ENCODE peak calls at places on chromosome 22, in eight cellular contexts. S, H, F, I, E, D, P and Q are unnamed samples.
A peak's percentile ranks its signal among the peaks of the same experiment; 100 is the strongest.

GRCh38 chr22:30248484-30248883 is 1.9 kb upstream of the LIF start:
- DNase-seq in S (no peak), H (no peak), F (no peak), I (no peak), E (no peak), D (no peak), P (no peak), Q (no peak)

GRCh38 chr22:21754523-21755128 is 19.0 kb upstream of the YPEL1 start:
- DNase-seq in S (no peak), H (no peak), F (no peak), I (no peak), E (peak; percentile 69), D (no peak), P (peak; percentile 31), Q (no peak)

GRCh38 chr22:19604711-19605268 is 80.6 kb upstream of the CLDN5 start:
- DNase-seq in S (no peak), H (no peak), F (no peak), I (no peak), E (no peak), D (no peak), P (no peak), Q (no peak)

GRCh38 chr22:49678137-49678841 is 149.4 kb downstream of the BRD1 start:
- DNase-seq in S (no peak), H (no peak), F (no peak), I (no peak), E (no peak), D (no peak), P (no peak), Q (peak; percentile 42)

GRCh38 chr22:19042285-19043110 is 79.7 kb downstream of the DGCR2 start:
- DNase-seq in S (no peak), H (peak; percentile 28), F (no peak), I (no peak), E (peak; percentile 30), D (no peak), P (no peak), Q (no peak)

GRCh38 chr22:21972293-21972779 is 10.3 kb downstream of the TOP3B start:
- DNase-seq in S (peak; percentile 41), H (no peak), F (no peak), I (no peak), E (no peak), D (no peak), P (no peak), Q (peak; percentile 43)

GRCh38 chr22:50215297-50216049 is 14.7 kb downstream of the SELENOO start:
- DNase-seq in S (no peak), H (no peak), F (no peak), I (no peak), E (peak; percentile 58), D (no peak), P (no peak), Q (no peak)

GRCh38 chr22:19019679-19020032 is 83.6 kb upstream of the PRODH start:
- DNase-seq in S (no peak), H (no peak), F (no peak), I (no peak), E (no peak), D (no peak), P (no peak), Q (no peak)

GRCh38 chr22:19543970-19544708 is 19.9 kb upstream of the CLDN5 start:
- DNase-seq in S (no peak), H (no peak), F (no peak), I (no peak), E (no peak), D (no peak), P (no peak), Q (no peak)

GRCh38 chr22:28815101-28815500 is 14.7 kb upstream of the XBP1 start:
- DNase-seq in S (no peak), H (no peak), F (no peak), I (no peak), E (peak; percentile 14), D (no peak), P (no peak), Q (no peak)

GRCh38 chr22:24706050-24706449 is 68.5 kb downstream of the PIWIL3 start:
- DNase-seq in S (no peak), H (no peak), F (no peak), I (no peak), E (no peak), D (no peak), P (no peak), Q (no peak)

GRCh38 chr22:30240541-30241417 is 5.8 kb downstream of the LIF start:
- DNase-seq in S (no peak), H (no peak), F (no peak), I (no peak), E (no peak), D (no peak), P (no peak), Q (no peak)

GRCh38 chr22:50146440-50147228 is 23.9 kb upstream of the PANX2 start:
- DNase-seq in S (peak; percentile 61), H (peak; percentile 52), F (peak; percentile 62), I (no peak), E (peak; percentile 82), D (no peak), P (peak; percentile 65), Q (no peak)

GRCh38 chr22:40196628-40197027 is 18.9 kb downstream of the TNRC6B start:
- DNase-seq in S (no peak), H (no peak), F (no peak), I (no peak), E (no peak), D (no peak), P (no peak), Q (no peak)

GRCh38 chr22:31680764-31681624 is 19.0 kb upstream of the PISD start:
- DNase-seq in S (peak; percentile 44), H (no peak), F (no peak), I (no peak), E (no peak), D (no peak), P (no peak), Q (no peak)

GRCh38 chr22:20994902-20995241 is 7.0 kb downstream of the THAP7 start:
- DNase-seq in S (no peak), H (no peak), F (no peak), I (no peak), E (no peak), D (no peak), P (no peak), Q (no peak)

GRCh38 chr22:25172153-25172552 is 27.5 kb upstream of the CRYBB3 start:
- DNase-seq in S (no peak), H (no peak), F (no peak), I (no peak), E (no peak), D (no peak), P (no peak), Q (no peak)

GRCh38 chr22:33921576-33922181 is 1.4 kb upstream of the LARGE1 start:
- DNase-seq in S (peak; percentile 9), H (peak; percentile 50), F (peak; percentile 46), I (peak; percentile 86), E (peak; percentile 84), D (no peak), P (peak; percentile 76), Q (no peak)

GRCh38 chr22:49853981-49854791 is 542 bp downstream of the ZBED4 start:
- DNase-seq in S (peak; percentile 62), H (no peak), F (no peak), I (peak; percentile 39), E (peak; percentile 62), D (no peak), P (peak; percentile 36), Q (no peak)

GRCh38 chr22:47597041-47597440 is 834.6 kb downstream of the TBC1D22A start:
- DNase-seq in S (no peak), H (no peak), F (no peak), I (no peak), E (no peak), D (no peak), P (no peak), Q (no peak)

GRCh38 chr22:50304528-50305392 is 2.7 kb downstream of the PLXNB2 start:
- DNase-seq in S (peak; percentile 44), H (peak; percentile 78), F (no peak), I (no peak), E (peak; percentile 73), D (no peak), P (peak; percentile 53), Q (no peak)

GRCh38 chr22:37351268-37351667 is 69.0 kb downstream of the CYTH4 start:
- DNase-seq in S (no peak), H (no peak), F (no peak), I (no peak), E (no peak), D (no peak), P (no peak), Q (no peak)
- H3K4me3 ChIP-seq in S (no peak overlapping the region), H (no peak overlapping the region), F (no peak overlapping the region), I (no peak overlapping the region), E (no peak overlapping the region), D (no peak overlapping the region), P (no peak overlapping the region), Q (no peak overlapping the region)

DNA sequence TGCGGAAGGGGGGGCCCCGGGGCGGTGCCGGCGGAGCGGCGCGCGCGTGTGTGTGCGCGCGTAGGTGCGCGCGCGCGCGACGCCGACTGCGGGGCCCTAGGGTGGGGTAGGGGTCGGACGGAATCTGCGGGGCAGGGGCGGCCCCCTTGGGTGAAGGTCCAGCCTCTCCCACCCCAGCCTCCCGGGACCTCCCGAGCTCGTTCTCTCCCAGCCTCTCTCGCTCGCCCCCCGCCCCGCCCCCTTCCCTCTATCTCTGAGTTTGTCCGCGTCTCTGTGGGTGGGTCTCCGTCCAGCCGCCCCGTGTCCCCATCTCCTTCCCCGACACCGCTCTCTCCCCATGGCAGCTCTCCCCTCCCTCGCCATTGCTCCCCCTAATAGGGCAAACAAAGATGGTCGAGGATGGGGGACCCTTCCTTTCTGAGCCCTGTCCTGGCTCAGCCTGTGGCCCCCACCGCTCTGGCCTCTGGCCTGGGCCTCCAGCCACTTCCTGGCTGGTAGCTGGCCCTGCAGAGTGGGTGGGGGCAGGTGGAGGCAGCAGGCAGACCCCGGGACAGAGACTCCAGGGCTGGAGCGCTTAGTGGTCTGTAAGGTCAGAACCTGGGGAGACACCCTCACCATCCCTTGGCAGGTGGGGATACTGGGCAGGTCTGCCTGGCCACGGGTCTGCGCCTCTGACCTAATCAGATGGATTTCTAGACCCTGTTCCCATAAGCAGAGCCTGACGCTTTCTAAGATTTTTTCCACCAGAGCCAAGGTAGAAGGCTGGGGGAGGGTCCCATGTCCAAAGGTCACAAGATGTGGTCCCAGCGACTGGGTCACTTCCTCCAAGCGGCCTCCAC is 32.9 kb upstream of the PRR5 start:
- DNase-seq in S (no peak), H (no peak), F (no peak), I (no peak), E (peak; percentile 58), D (no peak), P (no peak), Q (no peak)
- H3K4me1 ChIP-seq in S (no peaks in the 10 kb centered on the region), H (peaks cover 7% of the 10 kb centered on the region), F (peaks cover 11% of the 10 kb centered on the region), I (peaks cover 9% of the 10 kb centered on the region), E (peaks cover 10% of the 10 kb centered on the region), D (no peaks in the 10 kb centered on the region), P (no peaks in the 10 kb centered on the region), Q (peaks cover 42% of the 10 kb centered on the region)

GRCh38 chr22:32804036-32804435 is 2.5 kb downstream of the TIMP3 start:
- DNase-seq in S (peak; percentile 28), H (no peak), F (no peak), I (no peak), E (no peak), D (no peak), P (no peak), Q (no peak)
- H3K4me3 ChIP-seq in S (no peak overlapping the region), H (peak overlapping the region; percentile 65), F (peak overlapping the region; percentile 64), I (no peak overlapping the region), E (peak overlapping the region; percentile 61), D (no peak overlapping the region), P (peak overlapping the region; percentile 86), Q (no peak overlapping the region)

DNA sequence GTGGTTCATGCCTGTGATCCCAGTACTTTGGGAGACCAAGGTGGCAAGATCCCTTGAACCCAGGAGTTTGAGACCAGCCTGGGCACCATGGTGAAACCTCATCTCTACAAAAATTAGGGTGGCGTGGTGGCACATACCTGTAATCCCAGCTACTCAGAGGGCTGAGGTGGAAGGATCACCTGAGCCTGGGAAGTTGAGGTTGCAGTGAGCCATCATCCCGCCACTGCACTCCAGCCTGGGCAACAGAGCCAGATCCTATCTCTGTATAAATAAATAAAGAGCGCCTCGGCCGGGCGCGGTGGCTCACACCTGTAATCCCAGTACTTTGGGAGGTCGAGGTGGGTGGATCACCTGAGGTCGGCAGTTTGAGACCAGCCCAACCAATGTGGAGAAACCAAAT is 27.9 kb downstream of the TOB2 start:
- DNase-seq in S (no peak), H (no peak), F (no peak), I (no peak), E (no peak), D (no peak), P (no peak), Q (no peak)
- H3K4me1 ChIP-seq in S (peaks cover 7% of the 10 kb centered on the region), H (peaks cover 17% of the 10 kb centered on the region), F (peaks cover 23% of the 10 kb centered on the region), I (peaks cover 6% of the 10 kb centered on the region), E (peaks cover 19% of the 10 kb centered on the region), D (peaks cover 5% of the 10 kb centered on the region), P (no peaks in the 10 kb centered on the region), Q (peaks cover 11% of the 10 kb centered on the region)